ENCODE peak calls at places on chromosomes 12 and 14, in seven cellular contexts. T, D, Y, J, S, G and W are unnamed samples.
A peak's percentile ranks its signal among the peaks of the same experiment; 100 is the strongest.

GRCh38 chr12:111143216-111143756 is 222.9 kb upstream of the MYL2 start:
- DNase-seq in T (no peak), Y (no peak), G (no peak), J (no peak), S (no peak), D (no peak), W (no peak)

GRCh38 chr12:28631831-28632230 is 441.6 kb downstream of the CCDC91 start:
- DNase-seq in Y (peak; percentile 4), S (no peak), T (no peak), J (peak; percentile 8), G (no peak), D (no peak), W (no peak)

GRCh38 chr14:101109347-101109638 is 205.8 kb upstream of the RTL1 start:
- DNase-seq in G (no peak), T (no peak), J (no peak), D (no peak), Y (no peak), S (no peak), W (no peak)

GRCh38 chr14:70785556-70785955 is 23.8 kb downstream of the MAP3K9 start:
- DNase-seq in S (peak; percentile 38), J (no peak), Y (no peak), G (no peak), D (no peak), T (no peak), W (no peak)

GRCh38 chr12:2405039-2405438 is 352.3 kb downstream of the CACNA1C start:
- DNase-seq in Y (no peak), S (no peak), T (no peak), G (no peak), J (no peak), D (no peak), W (no peak)

GRCh38 chr12:7859552-7859951 is 13.2 kb downstream of the SLC2A14 start:
- DNase-seq in T (no peak), G (no peak), D (no peak), S (peak; percentile 13), Y (peak; percentile 88), J (no peak), W (no peak)

GRCh38 chr12:105485926-105486325 is 155.4 kb downstream of the C12orf75 start:
- DNase-seq in S (peak; percentile 32), J (peak; percentile 21), D (no peak), T (no peak), Y (peak; percentile 59), G (no peak), W (no peak)

GRCh38 chr12:109130297-109130696 is 13.9 kb downstream of the ACACB start:
- DNase-seq in T (no peak), Y (no peak), J (no peak), G (no peak), D (no peak), S (no peak), W (no peak)

GRCh38 chr14:55864890-55865655 is 253.1 kb upstream of the PELI2 start:
- DNase-seq in D (no peak), T (peak; percentile 77), J (no peak), G (no peak), Y (no peak), S (no peak), W (no peak)

GRCh38 chr12:43333650-43334043 is 218.4 kb downstream of the ADAMTS20 start:
- DNase-seq in J (no peak), G (no peak), S (no peak), Y (no peak), T (no peak), D (no peak), W (no peak)

GRCh38 chr14:49405291-49405690 is 180.9 kb downstream of the RPS29 start:
- DNase-seq in G (no peak), J (peak; percentile 69), D (no peak), S (no peak), T (no peak), Y (peak; percentile 37), W (no peak)

GRCh38 chr12:101642115-101643067 is 47.6 kb downstream of the MYBPC1 start:
- DNase-seq in D (no peak), G (no peak), T (no peak), Y (no peak), J (no peak), S (no peak), W (no peak)

GRCh38 chr12:110109837-110110535 is 14.2 kb upstream of the IFT81 start:
- DNase-seq in J (no peak), G (no peak), Y (no peak), D (no peak), S (no peak), T (no peak), W (no peak)

GRCh38 chr12:25420116-25420515 is 133.0 kb downstream of the LMNTD1 start:
- DNase-seq in S (no peak), G (no peak), D (no peak), Y (no peak), T (no peak), J (no peak), W (no peak)

GRCh38 chr12:55132816-55133215 is 6.6 kb downstream of the OR9K2 start:
- DNase-seq in D (no peak), G (no peak), Y (no peak), T (no peak), S (no peak), J (no peak), W (no peak)

GRCh38 chr14:24798911-24799310 is 164.9 kb upstream of the GZMB start:
- DNase-seq in J (no peak), S (no peak), T (no peak), D (no peak), Y (no peak), G (no peak), W (no peak)

GRCh38 chr12:2396448-2396871 is 343.7 kb downstream of the CACNA1C start:
- DNase-seq in S (peak; percentile 53), T (no peak), D (peak; percentile 47), G (no peak), J (peak; percentile 55), Y (peak; percentile 75), W (no peak)

GRCh38 chr12:128138125-128138524 is 128.8 kb upstream of the TMEM132C start:
- DNase-seq in J (no peak), S (no peak), T (no peak), Y (no peak), D (no peak), G (peak; percentile 36), W (no peak)

GRCh38 chr12:131101703-131102492 is 148.2 kb downstream of the ADGRD1 start:
- DNase-seq in S (no peak), T (no peak), J (no peak), D (peak; percentile 9), Y (no peak), G (no peak), W (no peak)

GRCh38 chr12:119802472-119802871 is 74.6 kb downstream of the CIT start:
- DNase-seq in J (peak; percentile 77), Y (peak; percentile 25), S (no peak), T (no peak), G (no peak), D (no peak), W (no peak)

GRCh38 chr12:62317017-62317416 is 56.8 kb downstream of the USP15 start:
- DNase-seq in Y (no peak), D (no peak), J (no peak), S (no peak), G (no peak), T (no peak), W (no peak)

GRCh38 chr12:92502417-92503028 is 200.3 kb upstream of the PLEKHG7 start:
- DNase-seq in Y (no peak), D (no peak), T (no peak), S (no peak), G (no peak), J (peak; percentile 8), W (no peak)

GRCh38 chr14:69713127-69713800 is 53.7 kb upstream of the SRSF5 start:
- DNase-seq in T (peak; percentile 66), D (no peak), S (no peak), Y (no peak), G (peak; percentile 68), J (no peak), W (peak; percentile 86)